ENCODE peak calls at places on chromosomes 4 and X, in nine cellular contexts. S is pancreas, E is cardiac muscle cell, Q is foreskin melanocyte, A is KBM-7, Z is NCI-H2171, O is lung, I is left ventricle myocardium superior, F is kidney glomerular epithelial cell. L is an unnamed sample.

GRCh38 chrX:94454159-94454558 is 780.2 kb downstream of the FAM133A start:
- DNase-seq in Q (no peak), Z (no peak), S (no peak), I (no peak), F (no peak), O (no peak), E (no peak), A (no peak), L (no peak)

GRCh38 chrX:118197730-118198129 is 81.1 kb upstream of the KLHL13 start:
- DNase-seq in E (no peak), S (no peak), Z (no peak), O (no peak), Q (no peak), F (no peak), A (no peak), I (no peak), L (no peak)

GRCh38 chrX:109199726-109200125 is 282.2 kb downstream of the GUCY2F start:
- DNase-seq in F (no peak), A (no peak), Q (peak; percentile 63), O (no peak), S (no peak), I (no peak), Z (no peak), E (peak; percentile 53), L (peak; percentile 35)

GRCh38 chr4:80069837-80070788 is 2.9 kb downstream of the ANTXR2 start:
- DNase-seq in S (no peak), A (no peak), Z (no peak), I (no peak), F (no peak), E (peak; percentile 36), O (no peak), Q (no peak), L (no peak)

GRCh38 chr4:113919611-113920010 is 59.8 kb downstream of the ARSJ start:
- DNase-seq in Z (no peak), O (no peak), E (no peak), Q (no peak), I (no peak), S (no peak), F (no peak), A (no peak), L (no peak)

GRCh38 chrX:40646489-40647306 is 663 bp downstream of the CXorf38 start:
- DNase-seq in E (peak; percentile 20), I (peak; percentile 43), A (peak; percentile 52), Q (peak; percentile 17), Z (peak; percentile 1), S (peak; percentile 49), O (peak; percentile 36), F (no peak), L (no peak)

GRCh38 chr4:174316546-174316945 is 32.8 kb downstream of the CEP44 start:
- DNase-seq in F (peak; percentile 3), S (no peak), O (no peak), I (no peak), Z (no peak), Q (no peak), E (no peak), A (no peak), L (no peak)

GRCh38 chr4:41540687-41541086 is 2.7 kb downstream of the LIMCH1 start:
- DNase-seq in F (no peak), O (no peak), E (no peak), Q (no peak), A (no peak), I (no peak), Z (no peak), S (no peak), L (no peak)

GRCh38 chr4:25100710-25101109 is 59.5 kb downstream of the SEPSECS start:
- DNase-seq in O (no peak), Q (no peak), Z (no peak), F (no peak), E (no peak), I (no peak), S (no peak), A (no peak), L (no peak)

GRCh38 chrX:41150043-41150442 is 64.8 kb downstream of the USP9X start:
- DNase-seq in I (no peak), O (no peak), F (no peak), S (no peak), Z (no peak), Q (no peak), A (no peak), E (no peak), L (no peak)

GRCh38 chrX:132433001-132433400 is 55.8 kb downstream of the MBNL3 start:
- DNase-seq in O (no peak), I (no peak), S (no peak), A (no peak), E (no peak), F (no peak), Z (no peak), Q (no peak), L (no peak)

GRCh38 chr4:182776376-182777058 is 140.7 kb downstream of the DCTD start:
- DNase-seq in E (no peak), Z (no peak), O (no peak), S (no peak), I (no peak), F (no peak), A (no peak), Q (no peak), L (no peak)

GRCh38 chrX:121987163-121987562 is 939.8 kb downstream of the GLUD2 start:
- DNase-seq in E (peak; percentile 59), O (no peak), Q (no peak), S (no peak), Z (no peak), I (no peak), A (no peak), F (no peak), L (no peak)

GRCh38 chrX:68199062-68199848 is 234.0 kb downstream of the OPHN1 start:
- DNase-seq in I (no peak), Q (no peak), E (no peak), Z (no peak), F (no peak), A (no peak), O (no peak), S (no peak), L (no peak)

GRCh38 chr4:76306882-76307669 is 543 bp downstream of the STBD1 start:
- DNase-seq in O (peak; percentile 68), S (peak; percentile 73), I (peak; percentile 81), E (peak; percentile 55), Q (no peak), Z (no peak), F (no peak), A (peak; percentile 67), L (no peak)

GRCh38 chr4:103085555-103086196 is 9.1 kb upstream of the SLC9B2 start:
- DNase-seq in Q (no peak), E (no peak), Z (no peak), F (no peak), S (no peak), O (no peak), I (no peak), A (no peak), L (no peak)

GRCh38 chrX:102155806-102156179 is at the start of gene BEX5:
- DNase-seq in Z (peak; percentile 74), S (peak; percentile 81), O (peak; percentile 64), I (peak; percentile 32), A (peak; percentile 81), Q (peak; percentile 1), F (peak; percentile 52), E (no peak), L (peak; percentile 17)